ENCODE peak calls at places on chromosomes 4 and X, in eight cellular contexts. A is MM.1S, P is OCI-LY7, R is PC-3, Y is HCT116, D is GM23248, F is PC-9, Z is GM23338. N is an unnamed sample. For H3K9me2, the result is how much of the 10 kb centered on the place peaks cover.

GRCh38 chr4:123832173-123833026 is 435.8 kb downstream of the SPRY1 start:
- DNase-seq in P (no peak), F (no peak), Y (no peak), Z (no peak), A (no peak), D (peak), R (peak), N (no peak)

GRCh38 chrX:14697453-14697852 is 168.1 kb downstream of the GLRA2 start:
- DNase-seq in Z (peak), F (no peak), Y (peak), A (peak), P (peak), R (peak), D (peak), N (peak)

GRCh38 chr4:182808673-182809416 is 108.3 kb downstream of the DCTD start:
- DNase-seq in A (peak), F (no peak), Y (no peak), D (peak), R (peak), Z (no peak), P (no peak), N (no peak)

GRCh38 chr4:78720994-78721677 is 55.0 kb upstream of the BMP2K start:
- DNase-seq in P (peak), A (peak), R (no peak), D (no peak), Y (no peak), F (no peak), Z (no peak), N (no peak)

GRCh38 chrX:15497865-15498264 is 2.7 kb upstream of the BMX start:
- DNase-seq in D (peak), P (peak), Y (peak), R (peak), F (no peak), Z (peak), A (peak), N (peak)

GRCh38 chr4:176400816-176401461 is 81.2 kb downstream of the SPCS3 start:
- DNase-seq in Y (no peak), A (no peak), R (peak), F (no peak), D (peak), Z (no peak), P (no peak), N (no peak)

GRCh38 chr4:112109455-112110425 is 35.5 kb upstream of the FAM241A start:
- DNase-seq in Y (no peak), P (no peak), A (peak), R (peak), F (peak), Z (no peak), D (peak), N (no peak)

GRCh38 chrX:152445926-152446325 is 5.2 kb downstream of the GABRA3 start:
- DNase-seq in F (peak), D (no peak), R (no peak), Z (no peak), P (no peak), Y (no peak), A (no peak), N (no peak)

GRCh38 chrX:80817002-80817401 is 7.3 kb upstream of the BRWD3 start:
- DNase-seq in R (no peak), D (peak), Y (no peak), F (no peak), P (no peak), A (no peak), Z (no peak), N (no peak)

GRCh38 chr4:1561286-1561990 is 122.7 kb downstream of the FAM53A start:
- DNase-seq in F (no peak), Y (no peak), A (no peak), R (no peak), P (no peak), D (no peak), Z (no peak), N (no peak)

GRCh38 chr4:137648531-137648930 is 116.2 kb upstream of the PCDH18 start:
- DNase-seq in F (no peak), A (no peak), P (no peak), Z (no peak), R (no peak), Y (no peak), D (no peak), N (no peak)
- H3K9me2 ChIP-seq in F (under half), A (under half), P (under half), Z (under half), R (under half), Y (under half), D (under half), N (under half)

DNA sequence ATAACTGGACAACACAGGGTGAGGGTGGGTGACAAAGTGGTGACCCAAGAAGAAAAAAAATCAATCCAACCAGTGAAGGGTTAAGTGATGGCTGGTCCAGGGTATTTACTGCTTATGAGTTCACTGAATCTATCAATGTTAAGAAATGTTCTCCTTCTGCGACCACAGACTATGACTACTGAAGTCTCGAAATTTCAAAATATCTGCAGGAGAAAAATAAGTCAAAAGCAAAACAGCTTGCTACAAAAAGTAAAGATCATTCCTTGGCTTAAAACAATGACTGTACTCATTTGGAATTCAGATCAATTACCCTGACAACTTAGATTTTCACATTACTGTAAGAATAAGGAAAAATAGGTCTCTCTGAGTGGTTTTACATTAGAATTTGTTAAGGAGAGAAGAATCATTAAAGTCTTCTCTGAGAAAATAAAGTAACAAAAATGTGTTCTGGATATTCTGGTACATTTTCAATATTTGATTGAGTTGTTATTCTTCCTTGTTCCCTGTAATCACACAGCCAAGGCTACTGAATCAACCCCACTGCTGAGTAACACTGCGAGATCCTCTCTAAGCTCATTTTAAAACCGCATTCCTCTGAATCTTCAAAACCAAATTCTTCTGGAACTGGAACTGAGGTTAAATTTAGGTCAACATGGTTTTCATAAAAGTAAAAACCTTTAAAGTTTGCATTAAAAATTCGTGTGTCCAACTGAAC is 22.7 kb downstream of the SMPX start:
- DNase-seq in R (no peak), P (no peak), Y (no peak), Z (no peak), F (no peak), A (no peak), D (peak), N (no peak)
- H3K9me2 ChIP-seq in R (under half), P (under half), Y (under half), Z (under half), F (under half), A (under half), D (under half), N (under half)

GRCh38 chr4:151638295-151638858 is 122.4 kb downstream of the GATB start:
- DNase-seq in A (no peak), Y (no peak), D (no peak), Z (no peak), F (no peak), R (no peak), P (no peak), N (no peak)
- H3K9me2 ChIP-seq in A (under half), Y (under half), D (under half), Z (under half), F (under half), R (under half), P (under half), N (under half)

DNA sequence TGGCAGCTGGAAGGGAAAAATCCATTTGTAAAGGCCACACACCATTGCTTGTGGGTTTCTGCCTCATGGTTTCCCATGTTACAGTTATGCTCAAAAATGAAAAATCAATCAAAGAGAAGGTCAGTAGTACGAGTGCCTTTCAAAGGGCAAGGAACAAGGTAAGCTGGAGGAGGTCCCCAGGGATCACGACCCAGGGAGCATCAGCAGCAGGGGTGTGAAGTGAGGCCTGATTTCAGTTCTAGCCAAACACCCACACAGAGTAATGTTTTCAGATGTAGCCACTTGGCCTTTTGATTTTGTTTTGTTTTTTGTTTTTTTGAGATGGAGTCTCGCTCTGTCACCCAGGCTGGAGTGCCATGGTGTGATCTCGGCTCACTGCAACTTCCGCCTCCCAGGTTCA is 69.4 kb upstream of the AFAP1 start:
- DNase-seq in Y (no peak), R (no peak), D (no peak), P (no peak), F (no peak), A (no peak), Z (no peak), N (no peak)
- H3K9me2 ChIP-seq in Y (under half), R (under half), D (under half), P (under half), F (under half), A (under half), Z (under half), N (under half)

GRCh38 chr4:109359040-109359646 is 56.7 kb upstream of the COL25A1 start:
- DNase-seq in Y (no peak), R (no peak), Z (no peak), P (peak), A (peak), D (no peak), F (no peak), N (no peak)

GRCh38 chr4:109352941-109353340 is 50.5 kb upstream of the COL25A1 start:
- DNase-seq in P (no peak), Z (no peak), Y (no peak), F (no peak), R (no peak), D (no peak), A (no peak), N (no peak)

GRCh38 chr4:109350121-109350520 is 47.7 kb upstream of the COL25A1 start:
- DNase-seq in Y (no peak), D (no peak), R (no peak), F (no peak), A (no peak), P (no peak), Z (no peak), N (no peak)

GRCh38 chr4:109355835-109356234 is 53.4 kb upstream of the COL25A1 start:
- DNase-seq in Z (no peak), F (no peak), P (no peak), D (no peak), Y (no peak), R (no peak), A (no peak), N (peak)
- H3K9me2 ChIP-seq in Z (under half), F (under half), P (under half), D (under half), Y (under half), R (under half), A (under half), N (under half)